ENCODE peak calls at places on chromosomes 16 and 17, in eight cellular contexts. R, E, U, X, A, B, P and S are unnamed samples.
A peak's percentile ranks its signal among the peaks of the same experiment; 100 is the strongest.

GRCh38 chr17:43900858-43901754 is 6.2 kb downstream of the MPP2 start:
- DNase-seq in R (no peak), E (no peak), U (no peak), X (no peak), A (no peak), B (peak; percentile 59), P (peak; percentile 59), S (no peak)

GRCh38 chr17:69608808-69609494 is 194.5 kb downstream of the MAP2K6 start:
- DNase-seq in R (no peak), E (peak; percentile 91), U (no peak), X (no peak), A (no peak), B (no peak), P (no peak), S (no peak)

GRCh38 chr17:75684924-75685323 is 17.8 kb downstream of the SAP30BP start:
- DNase-seq in R (no peak), E (no peak), U (no peak), X (no peak), A (no peak), B (no peak), P (no peak), S (no peak)

GRCh38 chr17:78450696-78451344 is 72.4 kb downstream of the PGS1 start:
- DNase-seq in R (no peak), E (no peak), U (no peak), X (no peak), A (no peak), B (no peak), P (no peak), S (no peak)

GRCh38 chr17:79006794-79007503 is 2.6 kb downstream of the CANT1 start:
- DNase-seq in R (no peak), E (no peak), U (peak; percentile 15), X (no peak), A (no peak), B (no peak), P (no peak), S (no peak)

GRCh38 chr17:20068445-20068844 is 59.3 kb downstream of the SPECC1 start:
- DNase-seq in R (no peak), E (no peak), U (no peak), X (no peak), A (no peak), B (no peak), P (no peak), S (no peak)

GRCh38 chr17:79778504-79779087 is 648 bp downstream of the CBX2 start:
- DNase-seq in R (peak; percentile 78), E (no peak), U (no peak), X (peak; percentile 48), A (no peak), B (peak; percentile 61), P (peak; percentile 67), S (no peak)

GRCh38 chr16:50679676-50680555 is 1.2 kb downstream of the SNX20 start:
- DNase-seq in R (no peak), E (no peak), U (no peak), X (no peak), A (no peak), B (no peak), P (no peak), S (no peak)

GRCh38 chr17:310111-311010 is 42.2 kb downstream of the RPH3AL start:
- DNase-seq in R (peak; percentile 21), E (no peak), U (peak; percentile 11), X (no peak), A (no peak), B (no peak), P (no peak), S (no peak)

GRCh38 chr16:76653390-76654026 is 376.3 kb downstream of the CNTNAP4 start:
- DNase-seq in R (no peak), E (peak; percentile 60), U (no peak), X (no peak), A (no peak), B (peak; percentile 82), P (peak; percentile 41), S (no peak)

GRCh38 chr17:2905269-2905668 is 109.0 kb downstream of the RAP1GAP2 start:
- DNase-seq in R (no peak), E (no peak), U (no peak), X (peak; percentile 76), A (no peak), B (no peak), P (no peak), S (no peak)

GRCh38 chr16:85347213-85347591 is 234.9 kb upstream of the CIBAR2 start:
- DNase-seq in R (no peak), E (peak; percentile 37), U (no peak), X (no peak), A (no peak), B (peak; percentile 54), P (peak; percentile 71), S (no peak)

GRCh38 chr17:48299760-48300159 is 130.3 kb downstream of the SKAP1 start:
- DNase-seq in R (no peak), E (no peak), U (no peak), X (no peak), A (no peak), B (no peak), P (no peak), S (no peak)

GRCh38 chr17:47982645-47983440 is 11.9 kb downstream of the CDK5RAP3 start:
- DNase-seq in R (no peak), E (no peak), U (no peak), X (no peak), A (no peak), B (no peak), P (no peak), S (no peak)

GRCh38 chr17:69814031-69814430 is 261.0 kb upstream of the KCNJ16 start:
- DNase-seq in R (no peak), E (no peak), U (no peak), X (no peak), A (no peak), B (no peak), P (no peak), S (no peak)

GRCh38 chr16:65148804-65149203 is 26.9 kb upstream of the CDH11 start:
- DNase-seq in R (no peak), E (no peak), U (no peak), X (no peak), A (no peak), B (no peak), P (no peak), S (no peak)

GRCh38 chr17:48601528-48602430 is 3.0 kb downstream of the HOXB6 start:
- DNase-seq in R (no peak), E (no peak), U (no peak), X (no peak), A (no peak), B (no peak), P (no peak), S (no peak)

GRCh38 chr16:48124266-48124665 is 31.5 kb downstream of the ABCC12 start:
- DNase-seq in R (no peak), E (no peak), U (no peak), X (no peak), A (no peak), B (no peak), P (no peak), S (no peak)

GRCh38 chr17:65277576-65277975 is 140.4 kb downstream of the RGS9 start:
- DNase-seq in R (no peak), E (peak; percentile 2), U (no peak), X (no peak), A (no peak), B (peak; percentile 28), P (no peak), S (no peak)
- H3K27ac ChIP-seq in R (no peak overlapping the region), E (no peak overlapping the region), U (no peak overlapping the region), X (no peak overlapping the region), A (no peak overlapping the region), B (no peak overlapping the region), P (no peak overlapping the region), S (no peak overlapping the region)

DNA sequence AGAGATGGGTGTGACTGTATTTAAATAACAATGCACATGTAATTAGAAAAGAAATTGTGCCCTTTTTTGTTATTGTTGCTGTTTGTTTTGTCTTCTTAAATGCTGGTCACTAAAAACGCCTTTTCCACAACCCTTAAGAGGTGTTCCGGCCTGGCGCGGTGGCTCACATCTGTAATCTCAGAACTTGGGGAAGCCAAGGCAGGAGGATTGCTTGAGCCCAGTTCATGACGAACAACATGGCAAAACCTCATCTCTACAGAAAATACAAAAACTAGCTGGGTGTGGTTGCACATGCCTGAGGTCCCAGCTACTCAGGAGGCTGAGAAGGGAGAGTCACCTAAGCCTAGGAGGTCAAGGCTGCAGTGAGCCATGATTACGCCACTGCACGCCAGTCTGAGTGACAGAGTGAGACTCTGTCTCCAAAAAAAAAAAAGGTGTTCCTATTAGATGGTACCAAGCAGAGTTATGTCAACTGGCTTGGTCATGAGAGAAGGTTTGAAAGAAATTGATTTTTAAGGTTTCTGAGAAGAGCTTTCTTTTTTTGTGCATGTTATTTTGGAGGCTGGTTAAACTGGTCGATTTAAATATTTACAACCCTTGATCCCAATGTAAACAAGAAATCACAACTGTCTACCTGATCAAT is 23.5 kb upstream of the RFFL start:
- DNase-seq in R (no peak), E (no peak), U (peak; percentile 64), X (no peak), A (no peak), B (no peak), P (no peak), S (no peak)
- H3K4me1 ChIP-seq in R (peaks cover 6% of the 10 kb centered on the region), E (peaks cover 12% of the 10 kb centered on the region), U (no peaks in the 10 kb centered on the region), X (peaks cover 36% of the 10 kb centered on the region), A (peaks cover 43% of the 10 kb centered on the region), B (peaks cover 11% of the 10 kb centered on the region), P (peaks cover 5% of the 10 kb centered on the region), S (peaks cover 27% of the 10 kb centered on the region)

GRCh38 chr17:27985736-27986394 is 56.6 kb upstream of the NLK start:
- DNase-seq in R (no peak), E (no peak), U (no peak), X (no peak), A (no peak), B (no peak), P (no peak), S (no peak)
- H3K27ac ChIP-seq in R (no peak overlapping the region), E (no peak overlapping the region), U (no peak overlapping the region), X (peak overlapping the region; percentile 76), A (peak overlapping the region; percentile 40), B (no peak overlapping the region), P (no peak overlapping the region), S (no peak overlapping the region)

GRCh38 chr17:40833882-40834281 is 11.5 kb upstream of the KRT10 start:
- DNase-seq in R (no peak), E (no peak), U (no peak), X (no peak), A (no peak), B (no peak), P (no peak), S (no peak)

GRCh38 chr17:40843242-40843641 is 20.8 kb upstream of the KRT10 start:
- DNase-seq in R (no peak), E (no peak), U (no peak), X (no peak), A (no peak), B (peak; percentile 18), P (no peak), S (no peak)

GRCh38 chr17:40841246-40841645 is 18.8 kb upstream of the KRT10 start:
- DNase-seq in R (no peak), E (no peak), U (no peak), X (no peak), A (no peak), B (no peak), P (no peak), S (no peak)

GRCh38 chr17:40836020-40836419 is 13.6 kb upstream of the KRT10 start:
- DNase-seq in R (no peak), E (no peak), U (no peak), X (no peak), A (no peak), B (no peak), P (no peak), S (no peak)

DNA sequence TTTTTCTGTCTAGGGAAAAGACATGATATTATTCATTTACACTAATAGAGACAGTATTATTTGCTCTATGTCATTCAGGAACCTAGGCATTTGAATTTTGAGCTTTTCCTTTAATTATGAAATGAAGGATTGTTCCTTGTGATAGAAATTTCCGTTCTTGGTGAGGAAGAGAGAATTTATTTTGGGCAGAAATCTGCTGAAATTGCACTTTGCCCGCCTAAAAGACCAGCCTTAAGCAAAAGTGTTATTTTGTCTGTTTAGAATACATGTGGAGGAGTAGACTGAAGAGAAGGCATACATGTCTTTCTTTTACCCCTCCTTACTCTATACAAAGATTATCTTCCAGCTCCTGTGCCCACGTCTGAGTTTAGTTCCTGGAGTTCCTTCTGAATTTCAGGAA is 16.8 kb upstream of the KRT10 start:
- DNase-seq in R (no peak), E (no peak), U (no peak), X (no peak), A (no peak), B (no peak), P (no peak), S (no peak)
- H3K4me1 ChIP-seq in R (no peaks in the 10 kb centered on the region), E (no peaks in the 10 kb centered on the region), U (no peaks in the 10 kb centered on the region), X (no peaks in the 10 kb centered on the region), A (no peaks in the 10 kb centered on the region), B (no peaks in the 10 kb centered on the region), P (no peaks in the 10 kb centered on the region), S (no peaks in the 10 kb centered on the region)